ENCODE peak calls at places on chromosomes 1 and 21, in five cellular contexts. O, J, T, V and L are unnamed samples.

GRCh38 chr1:3137111-3138100 is 68.4 kb downstream of the PRDM16 start:
- DNase-seq in J (no peak), V (no peak), T (no peak), O (no peak), L (no peak)

GRCh38 chr1:34406377-34406776 is 229.7 kb downstream of the C1orf94 start:
- DNase-seq in J (no peak), V (no peak), T (no peak), O (no peak), L (no peak)

GRCh38 chr1:168312718-168313604 is 32.3 kb downstream of the TBX19 start:
- DNase-seq in J (no peak), O (no peak), T (no peak), V (no peak), L (no peak)

GRCh38 chr1:155003766-155004351 is 1.3 kb downstream of the ZBTB7B start:
- DNase-seq in V (no peak), T (no peak), O (no peak), J (peak), L (no peak)

GRCh38 chr21:36788116-36788515 is 89.2 kb downstream of the SIM2 start:
- DNase-seq in O (no peak), T (no peak), J (no peak), V (no peak), L (no peak)

GRCh38 chr21:14918542-14918941 is 146.3 kb downstream of the NRIP1 start:
- DNase-seq in T (no peak), O (no peak), J (no peak), V (no peak), L (no peak)

GRCh38 chr1:113681596-113682337 is 77.5 kb downstream of the PHTF1 start:
- DNase-seq in T (no peak), V (no peak), O (no peak), J (no peak), L (no peak)

GRCh38 chr1:156801409-156802121 is 15.1 kb downstream of the SH2D2A start:
- DNase-seq in J (no peak), T (no peak), O (no peak), V (no peak), L (no peak)

GRCh38 chr1:20552728-20553571 is 577 bp downstream of the FAM43B start:
- DNase-seq in T (no peak), V (no peak), O (peak), J (no peak), L (no peak)

GRCh38 chr1:20555025-20555757 is 2.8 kb downstream of the FAM43B start:
- DNase-seq in T (no peak), O (no peak), V (no peak), J (no peak), L (no peak)

GRCh38 chr1:20555758-20556120 is 3.4 kb downstream of the FAM43B start:
- DNase-seq in O (no peak), V (no peak), T (no peak), J (no peak), L (no peak)

GRCh38 chr1:20560966-20561365 is 8.6 kb downstream of the FAM43B start:
- DNase-seq in T (no peak), O (no peak), J (no peak), V (no peak), L (no peak)

GRCh38 chr1:20558180-20558579 is 5.8 kb downstream of the FAM43B start:
- DNase-seq in T (no peak), J (no peak), V (no peak), O (no peak), L (no peak)
- TF ChIP-seq SUZ12 in T (no peak), J (no peak), V (no peak), O (no peak), L (no peak)

DNA sequence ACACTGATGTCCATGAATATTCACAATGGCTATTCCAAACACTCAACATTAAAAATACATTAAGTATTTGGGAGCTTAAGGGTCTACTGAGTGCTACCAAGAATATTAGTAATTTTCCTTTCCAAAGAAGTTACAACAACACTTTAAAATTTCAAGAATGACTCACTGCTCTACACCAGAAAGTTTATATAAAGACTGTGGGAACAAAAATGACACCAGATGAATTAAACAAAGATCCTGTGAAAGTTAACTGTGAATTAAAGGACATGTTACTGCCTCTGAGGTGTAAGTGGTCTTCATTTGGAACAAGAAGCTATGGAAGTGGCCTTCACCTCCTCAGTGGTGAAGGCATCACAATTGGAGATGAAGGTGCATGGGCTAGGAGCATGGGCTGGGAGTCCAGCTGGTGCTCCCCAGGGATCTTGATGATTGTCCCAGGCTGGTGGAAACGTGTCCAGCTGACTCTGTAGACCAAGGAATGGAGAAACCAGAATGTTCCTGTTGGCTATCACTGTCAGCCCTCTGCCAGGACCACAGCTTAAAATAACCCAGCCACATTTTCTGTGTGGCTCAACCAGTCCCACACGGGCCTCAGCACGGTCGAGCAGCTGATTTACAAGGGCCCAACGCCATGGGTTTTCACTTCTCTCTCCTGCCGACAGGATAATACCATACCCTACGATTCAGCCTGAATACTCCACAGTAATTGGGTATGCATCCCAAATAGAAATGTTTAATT is 28.8 kb downstream of the TAF5L start:
- DNase-seq in J (no peak), O (no peak), V (no peak), T (no peak), L (no peak)
- TF ChIP-seq SUZ12 in J (no peak), O (no peak), V (no peak), T (no peak), L (no peak)

GRCh38 chr1:6794164-6794563 is 8.9 kb downstream of the CAMTA1 start:
- DNase-seq in O (no peak), J (peak), V (no peak), T (no peak), L (no peak)
- TF ChIP-seq SUZ12 in O (no peak), J (no peak), V (no peak), T (no peak), L (no peak)

GRCh38 chr1:29254346-29254745 is 18.0 kb downstream of the PTPRU start:
- DNase-seq in T (no peak), V (no peak), J (no peak), O (no peak), L (no peak)

GRCh38 chr1:29255134-29255666 is 18.9 kb downstream of the PTPRU start:
- DNase-seq in O (no peak), V (no peak), T (no peak), J (no peak), L (no peak)

GRCh38 chr1:29258189-29258973 is 22.1 kb downstream of the PTPRU start:
- DNase-seq in J (no peak), T (no peak), V (no peak), O (no peak), L (no peak)

GRCh38 chr1:29256979-29257804 is 20.9 kb downstream of the PTPRU start:
- DNase-seq in T (no peak), V (no peak), O (peak), J (no peak), L (peak)

GRCh38 chr1:29256395-29256794 is 20.1 kb downstream of the PTPRU start:
- DNase-seq in V (no peak), T (no peak), O (peak), J (no peak), L (no peak)
- TF ChIP-seq SUZ12 in V (no peak), T (no peak), O (no peak), J (no peak), L (no peak)

GRCh38 chr1:30780409-30780808 is 22.8 kb upstream of the LAPTM5 start:
- DNase-seq in T (no peak), J (no peak), V (no peak), O (no peak), L (no peak)
- TF ChIP-seq SUZ12 in T (no peak), J (no peak), V (no peak), O (no peak), L (no peak)

GRCh38 chr1:228379165-228379460 is 27.5 kb downstream of the TRIM11 start:
- DNase-seq in O (no peak), V (no peak), J (no peak), T (no peak), L (no peak)
- TF ChIP-seq SUZ12 in O (no peak), V (no peak), J (no peak), T (no peak), L (no peak)

GRCh38 chr1:40915581-40915980 is 53.4 kb upstream of the CITED4 start:
- DNase-seq in T (no peak), V (no peak), J (no peak), O (no peak), L (no peak)
- TF ChIP-seq SUZ12 in T (no peak), V (no peak), J (no peak), O (no peak), L (no peak)

GRCh38 chr1:1780598-1781525 is 2.6 kb upstream of the NADK start:
- DNase-seq in V (no peak), J (no peak), O (no peak), T (no peak), L (no peak)

GRCh38 chr1:1777950-1778826 is at the start of gene NADK:
- DNase-seq in V (no peak), J (no peak), O (peak), T (no peak), L (no peak)

GRCh38 chr1:1778827-1779675 is 781 bp upstream of the NADK start:
- DNase-seq in T (peak), V (peak), J (peak), O (peak), L (peak)

GRCh38 chr1:1781526-1781903 is 3.2 kb upstream of the NADK start:
- DNase-seq in O (no peak), V (no peak), J (no peak), T (no peak), L (no peak)

GRCh38 chr1:1779691-1780597 is 1.7 kb upstream of the NADK start:
- DNase-seq in O (no peak), J (no peak), V (peak), T (peak), L (peak)
- TF ChIP-seq SUZ12 in O (no peak), J (no peak), V (no peak), T (no peak), L (no peak)

GRCh38 chr1:84598418-84598817 is 24.2 kb upstream of the CTBS start:
- DNase-seq in T (no peak), J (no peak), V (no peak), O (no peak), L (no peak)

GRCh38 chr1:84600796-84601195 is 26.6 kb upstream of the CTBS start:
- DNase-seq in O (no peak), T (no peak), V (no peak), J (no peak), L (no peak)

GRCh38 chr1:84603941-84604830 is 29.9 kb upstream of the CTBS start:
- DNase-seq in V (no peak), T (peak), J (peak), O (peak), L (peak)

GRCh38 chr1:84603223-84603622 is 29.0 kb upstream of the CTBS start:
- DNase-seq in J (no peak), T (no peak), V (no peak), O (no peak), L (peak)

GRCh38 chr1:84598846-84599741 is 24.9 kb upstream of the CTBS start:
- DNase-seq in O (no peak), V (peak), J (no peak), T (no peak), L (no peak)
- TF ChIP-seq SUZ12 in O (no peak), V (no peak), J (no peak), T (no peak), L (no peak)

GRCh38 chr1:176741181-176741580 is 278.2 kb downstream of the PAPPA2 start:
- DNase-seq in T (no peak), O (no peak), J (no peak), V (no peak), L (no peak)

GRCh38 chr1:176744142-176744541 is 281.2 kb downstream of the PAPPA2 start:
- DNase-seq in J (no peak), V (no peak), O (no peak), T (no peak), L (no peak)

DNA sequence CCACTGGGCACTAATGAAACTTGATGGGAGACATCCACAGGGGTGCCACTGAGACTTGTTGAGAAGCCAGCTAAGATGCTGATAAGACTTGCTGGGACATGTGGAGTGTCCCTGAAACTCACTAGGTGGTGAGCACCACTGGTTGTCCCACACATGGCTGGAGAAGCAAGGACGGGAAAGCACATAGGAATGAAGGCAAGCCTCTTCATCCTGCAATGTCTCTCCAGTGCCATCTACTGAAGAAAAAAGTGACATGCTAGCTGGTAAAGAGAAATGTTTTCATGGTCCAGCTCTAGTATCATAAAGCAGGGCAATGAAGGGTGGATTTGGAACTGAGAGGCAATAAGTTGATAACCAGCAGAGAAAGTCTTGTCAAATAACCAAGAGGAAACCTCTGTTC is 283.0 kb downstream of the PAPPA2 start:
- DNase-seq in V (no peak), O (peak), J (peak), T (no peak), L (no peak)
- TF ChIP-seq SUZ12 in V (no peak), O (no peak), J (no peak), T (no peak), L (no peak)